ENCODE peak calls at places on chromosomes 6 and 20, in ten cellular contexts. S, Y, T, C, K, W, R, O, L and Q are unnamed samples.

GRCh38 chr6:157774153-157775135 is 48.6 kb upstream of the SNX9 start:
- DNase-seq in Y (peak; percentile 46), S (no peak), T (no peak), L (no peak), R (no peak), K (no peak), O (peak; percentile 64), W (no peak), C (no peak), Q (no peak)

GRCh38 chr6:37239511-37239910 is 18.1 kb upstream of the TBC1D22B start:
- DNase-seq in C (no peak), O (no peak), Y (peak; percentile 82), W (no peak), K (no peak), R (no peak), T (no peak), L (peak; percentile 66), S (no peak), Q (no peak)

GRCh38 chr6:28944412-28945006 is 20.7 kb upstream of the TRIM27 start:
- DNase-seq in L (peak; percentile 81), K (peak; percentile 73), Y (peak; percentile 86), T (peak; percentile 82), S (peak; percentile 68), W (no peak), R (peak; percentile 71), C (peak; percentile 66), O (peak; percentile 79), Q (peak; percentile 60)

GRCh38 chr6:148407372-148407771 is 64.7 kb downstream of the SASH1 start:
- DNase-seq in K (no peak), W (no peak), C (no peak), T (no peak), Y (peak; percentile 88), L (peak; percentile 97), R (peak; percentile 59), S (no peak), O (peak; percentile 30), Q (no peak)

GRCh38 chr6:22716721-22717120 is 147.4 kb downstream of the HDGFL1 start:
- DNase-seq in Y (no peak), O (peak; percentile 10), S (no peak), K (peak; percentile 34), L (no peak), W (no peak), R (no peak), T (no peak), C (peak; percentile 47), Q (peak; percentile 51)

GRCh38 chr6:11804135-11804534 is 25.5 kb upstream of the ADTRP start:
- DNase-seq in Y (peak; percentile 25), L (peak; percentile 27), K (no peak), W (no peak), S (no peak), C (no peak), R (no peak), T (no peak), O (no peak), Q (no peak)

GRCh38 chr6:43628392-43629103 is 516 bp downstream of the GTPBP2 start:
- DNase-seq in S (peak; percentile 70), C (peak; percentile 66), O (peak; percentile 36), T (peak; percentile 79), K (peak; percentile 63), L (peak; percentile 34), R (no peak), W (no peak), Y (peak; percentile 50), Q (peak; percentile 73)

GRCh38 chr6:13554929-13555333 is 19.5 kb upstream of the SIRT5 start:
- DNase-seq in Y (peak; percentile 37), K (no peak), L (peak; percentile 13), R (no peak), O (no peak), C (no peak), S (no peak), W (no peak), T (no peak), Q (no peak)

GRCh38 chr6:3071568-3071967 is 3.3 kb downstream of the RIPK1 start:
- DNase-seq in K (no peak), R (no peak), W (no peak), O (no peak), S (no peak), L (no peak), Y (no peak), T (peak; percentile 13), C (no peak), Q (no peak)

GRCh38 chr6:3072798-3073197 is 4.5 kb downstream of the RIPK1 start:
- DNase-seq in W (no peak), R (no peak), T (no peak), L (no peak), C (no peak), O (no peak), Y (no peak), K (no peak), S (no peak), Q (no peak)

GRCh38 chr6:3063733-3064700 is 4.3 kb upstream of the RIPK1 start:
- DNase-seq in K (peak; percentile 100), C (peak; percentile 93), R (peak; percentile 98), T (peak; percentile 64), O (peak; percentile 87), Y (peak; percentile 96), W (peak; percentile 98), S (peak; percentile 98), L (peak; percentile 91), Q (peak; percentile 97)

GRCh38 chr6:3073382-3073781 is 5.1 kb downstream of the RIPK1 start:
- DNase-seq in Y (no peak), O (no peak), R (no peak), C (no peak), K (no peak), S (no peak), L (no peak), W (no peak), T (no peak), Q (no peak)

GRCh38 chr6:3068329-3069223 is at the start of gene RIPK1:
- DNase-seq in C (peak; percentile 94), W (peak; percentile 96), L (peak; percentile 84), R (peak; percentile 92), T (peak; percentile 94), S (peak; percentile 98), K (peak; percentile 97), Y (peak; percentile 91), O (peak; percentile 86), Q (peak; percentile 97)
- TF ChIP-seq CTCF in C (peak; percentile 37), W (peak; percentile 32), L (peak; percentile 48), R (peak; percentile 67), T (peak; percentile 64), S (peak; percentile 45), K (no peak), Y (peak; percentile 38), O (no peak), Q (peak; percentile 22)

GRCh38 chr20:41563087-41563486 is 55.1 kb downstream of the CHD6 start:
- DNase-seq in R (no peak), S (no peak), C (no peak), K (no peak), O (no peak), T (no peak), L (peak; percentile 24), Y (no peak), W (no peak), Q (no peak)

GRCh38 chr20:41560971-41561370 is 57.2 kb downstream of the CHD6 start:
- DNase-seq in S (no peak), W (no peak), Y (no peak), O (no peak), R (no peak), K (no peak), T (no peak), L (no peak), C (no peak), Q (no peak)

DNA sequence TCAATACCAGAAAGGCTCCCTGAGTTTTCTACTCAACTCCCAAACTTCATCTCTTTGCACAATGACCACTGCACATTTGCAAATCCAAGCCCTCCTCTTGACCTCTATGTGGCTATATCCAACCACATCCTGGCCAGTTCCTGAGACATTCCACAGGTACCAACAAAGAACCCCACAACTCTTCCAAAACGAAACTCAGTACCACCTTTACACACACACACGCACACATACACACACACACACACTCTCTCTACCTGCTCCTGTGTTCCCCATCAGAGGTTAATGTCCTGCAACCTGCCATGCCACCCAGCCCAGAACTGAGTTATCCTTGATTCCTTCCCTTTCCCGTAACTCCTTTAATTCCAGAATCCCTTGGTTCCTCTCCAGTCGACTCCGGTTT is 58.5 kb downstream of the CHD6 start:
- DNase-seq in S (no peak), C (no peak), T (no peak), R (no peak), K (no peak), L (no peak), Y (no peak), O (no peak), W (no peak), Q (no peak)
- H3K4me1 ChIP-seq in S (no peaks in the 10 kb centered on the region), C (no peaks in the 10 kb centered on the region), T (peaks cover 17% of the 10 kb centered on the region), R (no peaks in the 10 kb centered on the region), K (no peaks in the 10 kb centered on the region), L (peaks cover 3% of the 10 kb centered on the region), Y (no peaks in the 10 kb centered on the region), O (no peaks in the 10 kb centered on the region), W (peaks cover 12% of the 10 kb centered on the region), Q (no peaks in the 10 kb centered on the region)

GRCh38 chr6:119076966-119077642 is 1.4 kb downstream of the FAM184A start:
- DNase-seq in Y (no peak), T (no peak), W (no peak), C (no peak), O (no peak), R (no peak), L (no peak), S (no peak), K (no peak), Q (no peak)

GRCh38 chr6:119078449-119079287 is at the start of gene FAM184A:
- DNase-seq in L (peak; percentile 48), W (peak; percentile 78), C (peak; percentile 74), O (peak; percentile 33), K (peak; percentile 54), R (no peak), Y (peak; percentile 69), T (no peak), S (peak; percentile 77), Q (peak; percentile 75)

GRCh38 chr6:119079288-119079809 is 885 bp upstream of the FAM184A start:
- DNase-seq in S (no peak), O (no peak), R (no peak), W (no peak), L (peak; percentile 54), T (no peak), Y (peak; percentile 62), C (no peak), K (no peak), Q (no peak)

GRCh38 chr6:119076173-119076965 is 2.1 kb downstream of the FAM184A start:
- DNase-seq in W (no peak), C (no peak), K (no peak), Y (no peak), T (no peak), R (no peak), S (no peak), L (no peak), O (no peak), Q (no peak)

DNA sequence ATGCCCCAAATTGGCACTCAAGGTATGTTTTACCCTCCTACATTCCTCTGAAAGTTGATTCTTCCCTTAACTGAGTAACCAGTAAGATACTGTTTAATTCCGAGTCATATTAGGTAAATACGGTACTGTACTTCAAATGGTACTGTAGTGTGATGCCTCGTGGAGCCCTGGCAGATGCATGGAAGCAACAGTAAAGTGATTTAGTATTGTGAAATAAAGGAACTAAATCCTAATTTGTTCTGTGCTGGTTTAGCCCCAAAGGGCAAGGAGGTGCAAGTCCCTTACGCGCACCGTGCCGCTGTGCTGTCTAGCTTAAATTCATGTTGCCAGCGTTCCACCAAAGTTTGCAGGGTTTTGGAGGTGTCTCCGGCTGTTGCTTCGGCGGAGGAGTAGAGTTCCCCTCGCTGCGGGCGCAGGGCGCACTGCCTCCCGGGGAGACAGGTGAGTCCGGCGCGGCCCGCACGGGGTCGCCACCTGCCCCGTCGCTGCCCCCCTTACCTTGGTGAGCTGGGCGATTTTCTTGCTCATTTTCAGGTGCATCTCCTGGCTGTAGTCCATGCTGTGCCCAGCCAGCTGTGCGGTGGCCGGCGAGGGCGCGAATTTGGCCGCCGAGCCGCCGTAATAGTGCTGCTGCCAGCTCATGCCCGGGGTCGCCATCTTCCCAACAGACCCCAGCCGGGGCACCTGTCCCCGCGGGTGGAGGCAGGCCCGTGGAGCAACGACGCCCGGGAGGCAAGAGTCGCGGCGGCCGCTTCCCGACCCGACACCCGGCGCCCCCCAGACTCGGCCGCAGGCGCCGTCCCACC is 618 bp downstream of the FAM184A start:
- DNase-seq in R (peak; percentile 64), K (peak; percentile 37), S (peak; percentile 70), L (no peak), T (no peak), Y (peak; percentile 15), O (no peak), C (peak; percentile 58), W (peak; percentile 67), Q (peak; percentile 54)
- TF ChIP-seq CTCF in R (peak; percentile 44), K (no peak), S (peak; percentile 42), L (no peak), T (no peak), Y (peak; percentile 2), O (no peak), C (peak; percentile 81), W (peak; percentile 27), Q (no peak)

GRCh38 chr6:117215353-117216090 is 49.8 kb upstream of the VGLL2 start:
- DNase-seq in W (no peak), Y (no peak), S (no peak), T (no peak), R (no peak), O (no peak), L (no peak), C (no peak), K (no peak), Q (no peak)
- H3K4me1 ChIP-seq in W (no peaks in the 10 kb centered on the region), Y (no peaks in the 10 kb centered on the region), S (no peaks in the 10 kb centered on the region), T (no peaks in the 10 kb centered on the region), R (no peaks in the 10 kb centered on the region), O (no peaks in the 10 kb centered on the region), L (no peaks in the 10 kb centered on the region), C (no peaks in the 10 kb centered on the region), K (no peaks in the 10 kb centered on the region), Q (no peaks in the 10 kb centered on the region)